ENCODE peak calls at places on chromosomes 13 and 19, in ten cellular contexts. J is CD4-positive, alpha-beta memory T cell; G is BE2C; O is aorta; N is IMR-90; E is ascending aorta; K is heart left ventricle; S is bronchial epithelial cell; P is PC-9; B is heart right ventricle. D is an unnamed sample.

GRCh38 chr13:58592052-58592451 is 960.5 kb downstream of the PCDH17 start:
- DNase-seq in J (no peak), G (no peak), O (no peak), N (no peak), E (no peak), K (no peak), S (no peak), P (no peak), B (no peak), D (no peak)

GRCh38 chr13:96431044-96431581 is 341.2 kb downstream of the HS6ST3 start:
- DNase-seq in J (no peak), G (no peak), O (no peak), N (no peak), E (no peak), K (no peak), S (no peak), P (no peak), B (no peak), D (no peak)

GRCh38 chr19:12665646-12666304 is 767 bp downstream of the MAN2B1 start:
- DNase-seq in J (no peak), G (no peak), O (no peak), N (peak; percentile 10), E (no peak), K (no peak), S (no peak), P (no peak), B (no peak), D (peak; percentile 59)

GRCh38 chr19:10503002-10503789 is at the start of gene KEAP1:
- DNase-seq in J (peak; percentile 42), G (peak; percentile 60), O (peak; percentile 66), N (no peak), E (no peak), K (peak; percentile 75), S (no peak), P (no peak), B (peak; percentile 45), D (peak; percentile 62)

GRCh38 chr13:100100115-100100879 is 11.4 kb downstream of the PCCA start:
- DNase-seq in J (no peak), G (no peak), O (no peak), N (peak; percentile 87), E (no peak), K (no peak), S (peak; percentile 88), P (no peak), B (no peak), D (no peak)

GRCh38 chr19:13974073-13974472 is 21.8 kb downstream of the DCAF15 start:
- DNase-seq in J (no peak), G (peak; percentile 53), O (no peak), N (no peak), E (no peak), K (no peak), S (peak; percentile 93), P (no peak), B (no peak), D (no peak)

GRCh38 chr13:30846311-30846710 is 59.8 kb upstream of the MEDAG start:
- DNase-seq in J (no peak), G (no peak), O (no peak), N (peak; percentile 49), E (no peak), K (no peak), S (peak; percentile 54), P (peak; percentile 55), B (no peak), D (no peak)

GRCh38 chr19:734716-735115 is 16.2 kb upstream of the MISP start:
- DNase-seq in J (no peak), G (no peak), O (no peak), N (no peak), E (no peak), K (no peak), S (no peak), P (no peak), B (no peak), D (no peak)

GRCh38 chr19:17902701-17903100 is 30.1 kb upstream of the CCDC124 start:
- DNase-seq in J (no peak), G (no peak), O (no peak), N (peak; percentile 50), E (no peak), K (no peak), S (peak; percentile 67), P (no peak), B (no peak), D (no peak)

GRCh38 chr13:60990032-60990733 is 425.5 kb downstream of the PCDH20 start:
- DNase-seq in J (no peak), G (no peak), O (no peak), N (no peak), E (no peak), K (no peak), S (peak; percentile 54), P (no peak), B (no peak), D (peak; percentile 16)

GRCh38 chr19:47188507-47189033 is 42.4 kb downstream of the BBC3 start:
- DNase-seq in J (no peak), G (no peak), O (no peak), N (no peak), E (no peak), K (no peak), S (no peak), P (no peak), B (no peak), D (no peak)

GRCh38 chr13:59374720-59375119 is 789.0 kb downstream of the DIAPH3 start:
- DNase-seq in J (no peak), G (no peak), O (no peak), N (no peak), E (no peak), K (no peak), S (no peak), P (no peak), B (no peak), D (no peak)

GRCh38 chr19:29040951-29041350 is 172.0 kb downstream of the UQCRFS1 start:
- DNase-seq in J (no peak), G (no peak), O (no peak), N (no peak), E (no peak), K (no peak), S (no peak), P (no peak), B (no peak), D (no peak)

GRCh38 chr19:30457484-30457883 is 85.3 kb downstream of the ZNF536 start:
- DNase-seq in J (no peak), G (no peak), O (no peak), N (no peak), E (no peak), K (no peak), S (no peak), P (no peak), B (no peak), D (no peak)
- H3K36me3 ChIP-seq in J (no peaks in the 10 kb centered on the region), G (no peaks in the 10 kb centered on the region), O (no peaks in the 10 kb centered on the region), N (no peaks in the 10 kb centered on the region), E (no peaks in the 10 kb centered on the region), K (no peaks in the 10 kb centered on the region), S (no peaks in the 10 kb centered on the region), P (no peaks in the 10 kb centered on the region), B (no peaks in the 10 kb centered on the region), D (no peaks in the 10 kb centered on the region)

GRCh38 chr19:45352914-45353796 is 12.6 kb downstream of the KLC3 start:
- DNase-seq in J (no peak), G (peak; percentile 48), O (no peak), N (no peak), E (no peak), K (no peak), S (no peak), P (no peak), B (no peak), D (no peak)

GRCh38 chr19:45352471-45352870 is 11.9 kb downstream of the KLC3 start:
- DNase-seq in J (no peak), G (no peak), O (no peak), N (no peak), E (no peak), K (no peak), S (no peak), P (no peak), B (no peak), D (no peak)

GRCh38 chr19:45350477-45351058 is 10.0 kb downstream of the KLC3 start:
- DNase-seq in J (no peak), G (no peak), O (no peak), N (no peak), E (no peak), K (no peak), S (no peak), P (no peak), B (no peak), D (no peak)

GRCh38 chr19:45351401-45351952 is 10.9 kb downstream of the KLC3 start:
- DNase-seq in J (no peak), G (no peak), O (no peak), N (no peak), E (no peak), K (no peak), S (no peak), P (no peak), B (no peak), D (no peak)

DNA sequence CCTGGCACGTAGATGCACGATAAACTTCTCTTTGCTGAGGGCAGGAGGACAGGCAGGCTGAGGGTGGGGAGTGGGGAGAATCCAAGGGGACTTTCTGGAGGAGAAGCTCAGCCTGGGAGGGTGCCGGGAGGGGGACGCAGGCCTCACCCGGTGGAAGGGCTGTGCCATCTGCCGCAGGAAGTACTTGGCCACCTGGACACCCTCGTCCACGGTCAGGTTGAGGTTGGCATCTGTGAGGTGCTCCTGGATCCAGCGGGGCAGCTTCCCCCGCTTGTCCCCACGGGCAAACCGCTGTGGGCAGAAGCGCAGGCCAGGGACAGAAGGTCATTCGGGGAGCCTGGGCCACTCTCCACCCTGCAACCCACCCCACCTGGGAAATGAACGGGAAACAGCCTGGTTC is 11.5 kb downstream of the KLC3 start:
- DNase-seq in J (no peak), G (no peak), O (no peak), N (no peak), E (no peak), K (no peak), S (no peak), P (no peak), B (no peak), D (no peak)
- H3K36me3 ChIP-seq in J (peaks cover 12% of the 10 kb centered on the region), G (peaks cover 7% of the 10 kb centered on the region), O (peaks cover 1% of the 10 kb centered on the region), N (peaks cover 48% of the 10 kb centered on the region), E (peaks cover 33% of the 10 kb centered on the region), K (peaks cover 33% of the 10 kb centered on the region), S (peaks cover 25% of the 10 kb centered on the region), P (no peaks in the 10 kb centered on the region), B (no peaks in the 10 kb centered on the region), D (no peaks in the 10 kb centered on the region)

GRCh38 chr19:2115324-2115723 is 18.6 kb downstream of the IZUMO4 start:
- DNase-seq in J (no peak), G (no peak), O (no peak), N (no peak), E (no peak), K (no peak), S (no peak), P (no peak), B (no peak), D (no peak)
- H3K36me3 ChIP-seq in J (peaks cover 80% of the 10 kb centered on the region), G (peaks cover 92% of the 10 kb centered on the region), O (peaks cover 28% of the 10 kb centered on the region), N (peaks cover 91% of the 10 kb centered on the region), E (peaks cover 96% of the 10 kb centered on the region), K (peaks cover 100% of the 10 kb centered on the region), S (peaks cover 65% of the 10 kb centered on the region), P (no peaks in the 10 kb centered on the region), B (peaks cover 35% of the 10 kb centered on the region), D (peaks cover 66% of the 10 kb centered on the region)

DNA sequence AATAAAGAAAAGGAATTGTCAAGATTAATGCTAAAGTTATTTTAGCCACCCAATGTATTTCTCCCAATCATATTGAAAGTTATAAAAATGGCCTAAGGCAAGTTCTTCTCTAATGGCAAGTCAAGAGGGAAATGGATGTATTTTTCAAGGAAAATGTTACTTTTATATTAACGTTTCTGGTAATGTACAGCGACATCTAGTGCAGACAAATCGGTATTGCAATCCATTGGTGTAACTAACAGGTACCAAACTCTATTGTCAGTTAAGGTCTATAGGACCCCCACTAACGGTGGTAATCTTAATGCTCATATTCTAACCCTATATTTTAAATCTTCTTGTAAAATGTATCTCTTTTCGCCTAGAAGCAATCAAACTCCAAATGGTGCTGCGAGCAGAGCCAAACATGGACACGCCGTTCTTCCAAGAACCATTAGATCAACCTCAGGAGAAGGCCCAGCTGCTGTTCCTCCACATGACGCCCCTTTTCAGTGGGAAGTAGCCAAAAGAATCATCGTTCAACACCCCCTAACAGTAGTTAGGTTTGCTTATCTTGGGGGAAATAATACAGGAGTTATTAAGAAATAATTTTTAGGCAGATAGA is 98.5 kb upstream of the PABPC3 start:
- DNase-seq in J (peak; percentile 39), G (peak; percentile 29), O (no peak), N (peak; percentile 27), E (no peak), K (no peak), S (peak; percentile 26), P (no peak), B (no peak), D (no peak)
- H3K36me3 ChIP-seq in J (no peaks in the 10 kb centered on the region), G (no peaks in the 10 kb centered on the region), O (no peaks in the 10 kb centered on the region), N (no peaks in the 10 kb centered on the region), E (no peaks in the 10 kb centered on the region), K (no peaks in the 10 kb centered on the region), S (no peaks in the 10 kb centered on the region), P (no peaks in the 10 kb centered on the region), B (no peaks in the 10 kb centered on the region), D (no peaks in the 10 kb centered on the region)